ENCODE peak calls at places on chromosomes 16 and 17, in four cellular contexts. U is aorta; J is effector memory CD4-positive, alpha-beta T cell; M is endodermal cell. Z is an unnamed sample.

GRCh38 chr16:87924937-87925670 is 11.2 kb downstream of the CA5A start:
- DNase-seq in J (no peak), M (no peak), U (no peak), Z (no peak)

GRCh38 chr16:81483970-81484595 is 39.5 kb downstream of the CMIP start:
- DNase-seq in U (no peak), J (no peak), M (no peak), Z (no peak)

GRCh38 chr17:75346906-75347305 is 57.7 kb upstream of the SLC25A19 start:
- DNase-seq in J (no peak), M (peak), U (no peak), Z (no peak)

GRCh38 chr16:80656731-80657150 is 115.9 kb downstream of the DYNLRB2 start:
- DNase-seq in M (no peak), U (no peak), J (no peak), Z (no peak)

GRCh38 chr16:53754938-53755910 is 51.3 kb downstream of the FTO start:
- DNase-seq in M (no peak), J (no peak), U (no peak), Z (no peak)

GRCh38 chr17:42414782-42415409 is 8.2 kb downstream of the CAVIN1 start:
- DNase-seq in J (no peak), M (peak), U (peak), Z (no peak)

GRCh38 chr17:7851438-7852261 is 3.2 kb upstream of the TMEM88 start:
- DNase-seq in J (peak), M (peak), U (peak), Z (peak)

GRCh38 chr16:25126820-25127232 is 15.3 kb downstream of the LCMT1 start:
- DNase-seq in M (no peak), U (no peak), J (no peak), Z (peak)

GRCh38 chr16:31513126-31513525 is 4.9 kb upstream of the RUSF1 start:
- DNase-seq in M (no peak), U (no peak), J (no peak), Z (peak)

GRCh38 chr17:81396722-81397313 is 1.6 kb downstream of the BAHCC1 start:
- DNase-seq in U (no peak), J (no peak), M (no peak), Z (peak)

GRCh38 chr16:54422569-54422978 is 136.0 kb upstream of the IRX3 start:
- DNase-seq in J (no peak), M (no peak), U (no peak), Z (no peak)

GRCh38 chr17:30519707-30520106 is 42.5 kb downstream of the GOSR1 start:
- DNase-seq in M (no peak), U (no peak), J (no peak), Z (no peak)

GRCh38 chr17:47935961-47936360 is 5.4 kb upstream of the PNPO start:
- DNase-seq in M (no peak), U (no peak), J (no peak), Z (peak)

GRCh38 chr17:19247423-19247822 is 10.3 kb downstream of the EPN2 start:
- DNase-seq in M (no peak), U (no peak), J (no peak), Z (no peak)

GRCh38 chr17:280901-281300 is 71.7 kb downstream of the RPH3AL start:
- DNase-seq in J (no peak), U (peak), M (no peak), Z (peak)

GRCh38 chr16:81719993-81720392 is 59.1 kb upstream of the PLCG2 start:
- DNase-seq in J (no peak), U (no peak), M (no peak), Z (no peak)

GRCh38 chr17:41492771-41493170 is 3.1 kb upstream of the KRT36 start:
- DNase-seq in U (peak), M (no peak), J (no peak), Z (no peak)

GRCh38 chr17:7289256-7290032 is 5.0 kb downstream of the YBX2 start:
- DNase-seq in J (no peak), M (no peak), U (no peak), Z (no peak)

GRCh38 chr16:28823291-28823718 is 506 bp downstream of the ATXN2L start:
- DNase-seq in J (no peak), U (no peak), M (no peak), Z (no peak)

GRCh38 chr16:73285336-73285735 is 237.4 kb upstream of the ZFHX3 start:
- DNase-seq in U (no peak), M (no peak), J (no peak), Z (no peak)

GRCh38 chr16:28186752-28187151 is 25.0 kb downstream of the XPO6 start:
- DNase-seq in M (no peak), J (no peak), U (no peak), Z (no peak)

GRCh38 chr17:33381201-33381600 is 88.1 kb upstream of the ASIC2 start:
- DNase-seq in M (peak), J (no peak), U (peak), Z (no peak)

GRCh38 chr17:46974086-46974485 is 5.0 kb downstream of the RPRML start:
- DNase-seq in U (no peak), M (no peak), J (no peak), Z (no peak)

GRCh38 chr16:52741386-52741785 is 194.4 kb upstream of the TOX3 start:
- DNase-seq in M (peak), J (no peak), U (no peak), Z (no peak)

GRCh38 chr17:27425991-27426390 is 30.3 kb upstream of the KSR1 start:
- DNase-seq in U (no peak), J (no peak), M (no peak), Z (no peak)

GRCh38 chr17:27977751-27978688 is 64.5 kb upstream of the NLK start:
- DNase-seq in M (no peak), J (no peak), U (no peak), Z (no peak)

GRCh38 chr16:48447940-48448536 is 62.8 kb upstream of the SIAH1 start:
- DNase-seq in J (no peak), U (no peak), M (no peak), Z (no peak)

GRCh38 chr17:73639322-73639721 is 4.9 kb downstream of the SDK2 start:
- DNase-seq in J (no peak), M (peak), U (peak), Z (no peak)

GRCh38 chr17:83046759-83047478 is 32.5 kb upstream of the METRNL start:
- DNase-seq in M (peak), U (no peak), J (no peak), Z (no peak)

GRCh38 chr16:26598061-26598460 is 468.7 kb upstream of the C16orf82 start:
- DNase-seq in J (peak), U (no peak), M (peak), Z (no peak)

GRCh38 chr17:38980455-38981217 is 13.4 kb upstream of the FBXO47 start:
- DNase-seq in U (no peak), M (peak), J (no peak), Z (no peak)

GRCh38 chr17:3748576-3748975 is 24.9 kb downstream of the HASPIN start:
- DNase-seq in J (no peak), U (no peak), M (no peak), Z (no peak)

GRCh38 chr17:3751836-3752235 is 28.1 kb downstream of the HASPIN start:
- DNase-seq in M (no peak), U (no peak), J (no peak), Z (no peak)

GRCh38 chr17:3747805-3748204 is 24.1 kb downstream of the HASPIN start:
- DNase-seq in J (no peak), U (no peak), M (no peak), Z (no peak)

GRCh38 chr17:3750926-3751325 is 27.2 kb downstream of the HASPIN start:
- DNase-seq in U (no peak), J (peak), M (no peak), Z (no peak)

DNA sequence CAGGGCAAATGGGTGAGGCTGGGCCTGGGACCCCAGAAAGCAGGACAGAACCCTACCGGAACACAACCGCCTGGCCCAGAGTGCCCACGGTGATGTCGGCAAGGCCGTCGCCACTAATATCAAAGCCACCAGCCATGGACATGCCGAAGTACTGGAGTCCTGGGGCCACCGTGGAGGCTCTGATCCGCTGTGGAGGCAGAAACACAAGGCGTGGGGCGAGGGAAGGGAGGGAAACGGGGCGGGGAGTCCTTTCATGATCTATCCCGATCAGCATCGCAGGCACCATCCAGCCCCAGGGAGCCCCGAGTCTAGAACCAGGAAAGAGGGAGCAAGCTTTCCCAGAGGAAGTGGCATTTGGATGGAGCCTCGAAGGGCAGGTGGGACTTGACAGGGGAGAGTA is 26.6 kb downstream of the HASPIN start:
- DNase-seq in J (no peak), M (no peak), U (no peak), Z (no peak)
- H3K4me3 ChIP-seq in J (no peak), M (no peak), U (no peak), Z (no peak)

GRCh38 chr17:2749058-2749783 is at the start of gene CCDC92B:
- DNase-seq in M (peak), U (no peak), J (no peak), Z (no peak)
- H3K4me3 ChIP-seq in M (peak), U (no peak), J (no peak), Z (no peak)

GRCh38 chr16:89672177-89672941 is 14.1 kb upstream of the CDK10 start:
- DNase-seq in M (no peak), J (no peak), U (no peak), Z (no peak)
- H3K4me3 ChIP-seq in M (no peak), J (no peak), U (no peak), Z (no peak)

GRCh38 chr17:72515291-72516065 is 394.7 kb downstream of the SOX9 start:
- DNase-seq in M (no peak), J (no peak), U (no peak), Z (no peak)
- H3K4me3 ChIP-seq in M (no peak), J (no peak), U (no peak), Z (no peak)

GRCh38 chr16:67393790-67394270 is 532 bp upstream of the TPPP3 start:
- DNase-seq in U (no peak), M (no peak), J (no peak), Z (no peak)
- H3K4me3 ChIP-seq in U (no peak), M (no peak), J (peak), Z (peak)

DNA sequence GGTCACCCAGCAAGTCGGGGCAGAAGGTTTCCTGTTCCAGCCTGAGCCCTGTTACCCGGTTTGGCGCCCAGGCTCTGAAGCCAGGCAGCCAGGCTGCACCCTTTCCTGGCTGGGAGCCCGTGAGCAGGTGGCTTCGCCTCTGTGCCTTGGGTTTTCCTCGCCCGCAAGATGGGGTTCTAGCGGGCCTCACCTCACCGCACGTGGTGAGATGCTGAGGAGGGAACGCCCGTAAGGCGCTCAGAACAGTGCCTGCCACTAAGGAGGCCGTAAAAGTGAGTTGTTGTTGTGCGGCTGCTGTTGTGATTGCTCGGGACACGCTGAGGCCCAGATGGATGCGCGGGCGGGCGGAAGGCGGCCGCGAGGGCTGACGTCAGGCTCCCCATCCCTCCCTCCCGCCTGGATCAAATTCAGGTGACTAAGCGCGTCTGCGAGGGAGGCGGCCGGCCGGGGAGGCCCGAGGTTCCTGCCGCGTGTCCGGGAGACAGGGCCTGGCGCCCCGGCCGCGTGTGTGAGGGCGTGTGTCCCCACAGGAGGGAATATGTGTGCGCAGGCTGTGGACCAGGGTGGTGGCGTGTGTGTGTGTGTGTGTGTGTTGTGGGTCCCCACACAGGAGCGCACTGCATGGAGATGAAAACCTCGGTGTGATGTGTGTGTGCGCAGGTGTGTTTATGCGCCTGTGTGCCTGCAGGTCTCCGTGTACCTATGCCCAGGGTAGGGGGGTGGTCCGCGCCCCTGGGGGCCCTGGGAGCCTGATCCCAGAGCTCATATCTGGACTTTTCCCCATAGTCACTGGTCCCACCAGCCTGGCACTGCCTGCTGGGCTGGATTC is 4.3 kb downstream of the CAMKK1 start:
- DNase-seq in M (peak), J (no peak), U (peak), Z (peak)
- H3K4me3 ChIP-seq in M (no peak), J (no peak), U (no peak), Z (no peak)

DNA sequence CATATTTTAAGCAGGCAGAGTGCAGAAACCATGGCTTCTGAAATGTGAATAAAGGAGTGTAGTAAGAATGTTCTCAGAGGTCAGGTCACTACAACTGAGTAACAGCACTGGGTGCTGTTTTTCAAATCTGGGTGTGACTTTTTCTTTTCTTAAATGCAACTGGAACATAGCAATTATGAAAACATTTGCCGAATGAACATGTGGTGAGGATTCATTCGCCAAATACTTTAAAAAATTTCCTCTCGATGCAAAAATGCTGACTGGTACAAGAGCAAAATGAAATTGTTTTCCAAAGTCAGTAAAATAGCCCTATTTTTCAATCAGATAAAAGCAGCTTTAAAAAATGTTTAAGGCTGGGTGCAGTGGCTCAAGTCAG is 18.6 kb downstream of the ZDHHC7 start:
- DNase-seq in M (no peak), J (no peak), U (no peak), Z (no peak)
- H3K4me3 ChIP-seq in M (no peak), J (no peak), U (no peak), Z (no peak)

DNA sequence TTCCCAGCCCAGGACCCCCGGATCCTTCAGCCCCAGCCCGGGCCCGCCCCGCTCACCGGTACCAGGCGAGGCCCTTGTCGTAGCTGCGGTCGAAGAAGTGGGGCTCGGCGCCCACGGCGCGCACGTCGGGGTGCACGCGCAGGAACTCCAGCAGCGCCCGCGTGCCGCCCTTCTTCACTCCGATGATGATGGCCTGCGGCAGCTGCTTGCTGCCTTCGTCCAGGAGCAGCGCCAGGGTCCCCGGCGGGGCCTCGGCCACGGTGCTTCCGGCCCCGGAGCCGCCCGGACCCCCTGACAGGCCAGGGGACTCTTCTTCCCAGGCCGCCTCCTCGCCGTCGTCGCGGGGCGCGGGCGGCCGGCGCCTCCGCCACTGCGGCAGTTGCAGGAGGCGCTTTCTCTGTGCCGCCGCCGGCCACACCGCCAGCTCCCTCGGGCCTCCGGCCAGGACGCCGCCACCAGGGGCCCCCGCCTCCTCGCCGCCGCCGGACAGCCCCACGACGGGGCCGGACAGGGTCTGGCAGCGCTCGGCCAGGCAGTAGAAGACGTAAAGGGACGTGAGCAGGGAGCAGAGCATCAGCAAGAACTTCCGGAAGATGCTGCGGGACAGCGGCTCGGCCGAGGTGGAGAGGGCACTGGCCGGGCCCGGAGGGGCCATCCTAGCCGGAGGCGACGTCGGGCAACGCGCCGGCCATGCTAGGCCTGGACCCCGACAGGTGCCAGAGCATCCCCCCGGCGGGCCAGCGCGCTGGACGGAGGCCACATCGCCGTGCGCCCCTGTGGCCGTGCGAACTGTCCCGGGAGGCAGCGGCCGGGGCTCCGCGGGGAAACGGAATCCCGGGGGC is 1.0 kb downstream of the HS3ST3A1 start:
- DNase-seq in U (peak), J (no peak), M (peak), Z (peak)
- H3K4me3 ChIP-seq in U (no peak), J (peak), M (peak), Z (peak)

DNA sequence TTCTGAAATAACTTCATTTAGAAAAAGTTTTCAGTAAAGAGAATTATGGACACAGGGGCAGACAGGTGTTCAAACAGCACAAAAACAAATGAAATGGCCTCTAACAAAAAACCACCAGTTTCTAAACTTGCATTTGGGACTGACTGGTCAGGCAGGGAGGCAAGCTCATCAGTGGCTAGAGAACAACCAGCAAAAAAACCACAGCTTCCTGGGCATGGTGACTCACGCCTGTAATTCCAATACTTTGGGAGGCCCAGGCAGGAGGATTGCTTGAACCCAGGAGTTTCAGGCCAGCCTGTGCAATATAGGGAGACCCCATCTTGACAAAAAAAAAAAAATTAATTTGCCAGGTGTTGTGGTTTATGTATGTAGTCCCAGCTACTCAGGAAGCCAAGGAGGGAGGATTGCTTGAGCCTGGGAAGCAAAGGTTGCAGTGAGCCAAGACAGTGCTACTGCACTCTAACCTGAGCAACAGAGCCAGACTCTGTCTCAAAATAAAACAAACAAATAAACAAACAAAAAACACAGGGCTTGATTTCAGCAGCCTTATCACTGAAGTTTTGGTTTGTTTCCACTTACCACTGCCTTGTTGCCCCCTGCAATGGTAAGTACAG is 26.1 kb downstream of the ERN1 start:
- DNase-seq in J (no peak), M (peak), U (no peak), Z (no peak)
- H3K4me3 ChIP-seq in J (no peak), M (no peak), U (no peak), Z (no peak)

GRCh38 chr16:66651965-66652364 is 44.6 kb downstream of the CMTM4 start:
- DNase-seq in U (no peak), M (no peak), J (no peak), Z (no peak)

GRCh38 chr16:66649636-66650205 is 45.2 kb downstream of the CMTM3 start:
- DNase-seq in M (no peak), J (no peak), U (no peak), Z (no peak)

GRCh38 chr16:66652661-66653060 is 43.9 kb downstream of the CMTM4 start:
- DNase-seq in M (no peak), J (no peak), U (no peak), Z (no peak)

GRCh38 chr16:66650707-66651473 is 45.7 kb downstream of the CMTM4 start:
- DNase-seq in M (peak), J (peak), U (peak), Z (peak)

GRCh38 chr16:66651474-66651765 is 45.1 kb downstream of the CMTM4 start:
- DNase-seq in J (no peak), M (no peak), U (no peak), Z (no peak)
- H3K4me3 ChIP-seq in J (peak), M (no peak), U (no peak), Z (no peak)